ENCODE peak calls at places on chromosome 9, in eight cellular contexts. L is kidney epithelial cell, N is lower leg skin, I is testis, H is tibial nerve, P is heart right ventricle, R is psoas muscle, E is fibroblast of lung. S is an unnamed sample.

GRCh38 chr9:97602430-97602829 is 30.7 kb downstream of the TSTD2 start:
- DNase-seq in N (no peak), R (no peak), H (no peak), E (no peak), I (no peak), L (no peak), P (no peak), S (no peak)

GRCh38 chr9:99513441-99514112 is 291.5 kb downstream of the SEC61B start:
- DNase-seq in H (no peak), L (no peak), E (no peak), I (no peak), P (no peak), R (no peak), N (no peak), S (no peak)

GRCh38 chr9:16367605-16368424 is 502.7 kb downstream of the BNC2 start:
- DNase-seq in E (no peak), R (no peak), I (no peak), L (peak), H (no peak), P (no peak), N (no peak), S (no peak)

GRCh38 chr9:127118597-127119318 is 3.7 kb downstream of the ANGPTL2 start:
- DNase-seq in P (no peak), L (no peak), H (no peak), N (no peak), E (no peak), I (no peak), R (no peak), S (no peak)

GRCh38 chr9:135211524-135211890 is 124.0 kb downstream of the OLFM1 start:
- DNase-seq in L (no peak), E (no peak), R (no peak), I (no peak), H (no peak), P (no peak), N (no peak), S (no peak)

GRCh38 chr9:108776920-108777650 is 78.7 kb downstream of the ACTL7B start:
- DNase-seq in P (no peak), I (no peak), L (peak), N (no peak), E (peak), R (no peak), H (no peak), S (no peak)

GRCh38 chr9:130664191-130665028 is at the start of gene PRDM12:
- DNase-seq in H (no peak), N (no peak), L (no peak), P (no peak), E (no peak), R (no peak), I (no peak), S (no peak)

GRCh38 chr9:126482361-126483044 is 131.2 kb upstream of the LMX1B start:
- DNase-seq in L (no peak), I (peak), P (no peak), H (no peak), R (peak), N (no peak), E (peak), S (no peak)

GRCh38 chr9:87799503-87799902 is 73.6 kb downstream of the CTSL start:
- DNase-seq in I (no peak), P (no peak), E (no peak), N (no peak), L (no peak), H (no peak), R (no peak), S (no peak)

GRCh38 chr9:133483611-133484010 is 4.7 kb upstream of the SLC2A6 start:
- DNase-seq in I (no peak), R (no peak), L (no peak), P (no peak), N (no peak), H (no peak), E (no peak), S (no peak)

GRCh38 chr9:13665418-13666066 is 386.1 kb upstream of the MPDZ start:
- DNase-seq in E (peak), P (no peak), I (no peak), N (no peak), H (no peak), R (no peak), L (no peak), S (no peak)

GRCh38 chr9:13750639-13751038 is 471.1 kb upstream of the MPDZ start:
- DNase-seq in R (no peak), I (no peak), E (no peak), P (no peak), H (no peak), L (no peak), N (no peak), S (no peak)

GRCh38 chr9:8632493-8632892 is 832.9 kb upstream of the DMAC1 start:
- DNase-seq in H (no peak), P (no peak), R (no peak), E (no peak), N (no peak), L (no peak), I (no peak), S (no peak)

GRCh38 chr9:128972956-128973355 is 25.5 kb downstream of the NUP188 start:
- DNase-seq in L (peak), I (no peak), R (no peak), E (peak), H (no peak), N (no peak), P (no peak), S (no peak)

GRCh38 chr9:126393876-126394275 is 67.2 kb downstream of the MVB12B start:
- DNase-seq in N (no peak), L (no peak), P (no peak), I (no peak), H (no peak), R (no peak), E (peak), S (no peak)

GRCh38 chr9:129422843-129423700 is 197.8 kb downstream of the C9orf50 start:
- DNase-seq in N (no peak), I (no peak), R (no peak), P (peak), L (no peak), E (peak), H (no peak), S (no peak)

GRCh38 chr9:97900103-97900737 is 22.1 kb downstream of the TRMO start:
- DNase-seq in N (no peak), I (no peak), L (no peak), H (no peak), E (peak), P (no peak), R (no peak), S (no peak)

GRCh38 chr9:17600962-17601593 is 22.2 kb downstream of the SH3GL2 start:
- DNase-seq in E (peak), R (no peak), H (no peak), N (no peak), L (no peak), I (no peak), P (no peak), S (no peak)

GRCh38 chr9:77457916-77458592 is 190.1 kb downstream of the GNA14 start:
- DNase-seq in L (no peak), E (peak), N (no peak), H (peak), I (peak), P (peak), R (peak), S (no peak)

GRCh38 chr9:5269249-5269715 is 35.2 kb downstream of the RLN2 start:
- DNase-seq in N (no peak), P (no peak), H (no peak), L (peak), R (no peak), E (no peak), I (no peak), S (peak)

GRCh38 chr9:75504721-75505120 is 385.8 kb upstream of the PCSK5 start:
- DNase-seq in E (no peak), N (no peak), L (no peak), R (no peak), I (no peak), P (no peak), H (peak), S (no peak)

GRCh38 chr9:76216161-76216649 is 178.0 kb downstream of the RFK start:
- DNase-seq in H (no peak), I (no peak), L (peak), N (no peak), E (peak), P (no peak), R (no peak), S (peak)

GRCh38 chr9:128370367-128370751 is 815 bp upstream of the URM1 start:
- DNase-seq in I (no peak), H (no peak), N (no peak), E (no peak), L (no peak), R (no peak), P (no peak), S (no peak)

GRCh38 chr9:121765021-121765950 is 113.9 kb downstream of the DAB2IP start:
- DNase-seq in R (peak), E (peak), N (no peak), I (peak), P (peak), L (peak), H (peak), S (no peak)

GRCh38 chr9:11701706-11702105 is 991.5 kb upstream of the TYRP1 start:
- DNase-seq in H (no peak), E (no peak), I (no peak), P (no peak), N (no peak), L (no peak), R (no peak), S (no peak)

GRCh38 chr9:68747043-68747533 is 42.0 kb downstream of the PIP5K1B start:
- DNase-seq in N (no peak), L (no peak), P (no peak), R (no peak), E (no peak), H (no peak), I (no peak), S (no peak)
- H3K4me3 ChIP-seq in N (no peak), L (no peak), P (no peak), R (no peak), E (no peak), H (no peak), I (no peak), S (no peak)

DNA sequence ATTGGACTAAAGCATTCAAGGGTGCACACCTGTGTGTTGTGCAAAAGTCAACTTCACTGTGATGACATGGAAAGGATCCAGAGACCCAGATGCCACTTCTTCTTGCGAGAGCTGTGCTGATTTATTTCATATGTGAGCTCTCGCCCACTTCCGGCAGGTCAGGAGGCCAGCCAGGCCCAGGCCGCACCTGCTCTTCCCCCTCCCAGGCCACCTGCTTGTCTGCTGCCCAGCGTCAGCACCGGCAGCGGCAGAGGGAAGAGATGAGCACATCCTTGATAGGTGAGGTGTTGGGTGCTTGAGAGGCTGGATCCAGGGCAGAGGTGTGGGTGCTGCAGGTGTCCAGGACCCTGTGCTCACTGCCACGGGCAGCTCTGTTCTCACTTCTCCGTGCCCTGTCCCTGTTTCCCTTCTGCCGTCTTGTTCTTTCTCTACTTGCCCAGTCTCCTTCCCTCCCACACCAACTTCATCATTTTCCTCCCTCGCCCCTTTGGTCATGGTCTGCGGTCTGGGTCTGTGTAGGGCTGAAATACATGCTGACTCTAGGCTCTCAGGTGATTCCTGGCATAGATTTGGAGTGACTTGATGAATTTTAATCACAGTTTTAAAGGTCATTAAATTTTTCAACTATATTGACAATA is 242.8 kb downstream of the FANCC start:
- DNase-seq in E (no peak), R (no peak), I (peak), N (no peak), H (no peak), P (no peak), L (no peak), S (no peak)
- TF ChIP-seq CTCF in E (no peak), R (no peak), I (no peak), N (no peak), H (no peak), P (no peak), L (no peak), S (no peak)

GRCh38 chr9:90288275-90288639 is 354.4 kb downstream of the DIRAS2 start:
- DNase-seq in L (no peak), E (no peak), N (no peak), H (no peak), I (no peak), P (no peak), R (no peak), S (no peak)

GRCh38 chr9:90287567-90288274 is 354.9 kb downstream of the DIRAS2 start:
- DNase-seq in I (no peak), R (no peak), L (no peak), P (no peak), E (no peak), H (no peak), N (no peak), S (peak)

GRCh38 chr9:90290716-90291485 is 351.7 kb downstream of the DIRAS2 start:
- DNase-seq in E (peak), I (no peak), N (no peak), H (no peak), P (no peak), L (no peak), R (no peak), S (no peak)

GRCh38 chr9:90285946-90286345 is 356.7 kb downstream of the DIRAS2 start:
- DNase-seq in N (no peak), E (no peak), H (no peak), R (no peak), L (no peak), P (no peak), I (no peak), S (no peak)
- H3K4me3 ChIP-seq in N (no peak), E (no peak), H (no peak), R (no peak), L (no peak), P (no peak), I (no peak), S (no peak)

GRCh38 chr9:107465467-107466451 is 23.8 kb downstream of the KLF4 start:
- DNase-seq in P (peak), R (peak), N (peak), E (peak), H (peak), L (no peak), I (peak), S (no peak)
- TF ChIP-seq CTCF in P (peak), R (peak), N (peak), E (peak), H (peak), L (peak), I (peak), S (peak)